ENCODE peak calls at places on chromosomes 6 and 20, in seven cellular contexts. One of them, this sample, is unnamed.
A peak's percentile ranks its signal among the peaks of the same experiment; 100 is the strongest.

GRCh38 chr6:92586236-92586977 is 833.0 kb downstream of the EPHA7 start:
- DNase-seq in heart left ventricle: no peak
- DNase-seq in testis: no peak
- DNase-seq in H1: no peak
- DNase-seq in PC-3: no peak
- DNase-seq in sigmoid colon: no peak
- DNase-seq in cardiac muscle cell: no peak
- DNase-seq in this sample: no peak

GRCh38 chr6:41734666-41735426 is 562 bp downstream of the TFEB start:
- DNase-seq in heart left ventricle: peak; percentile 87
- DNase-seq in testis: peak; percentile 76
- DNase-seq in H1: no peak
- DNase-seq in PC-3: peak; percentile 45
- DNase-seq in sigmoid colon: peak; percentile 92
- DNase-seq in cardiac muscle cell: peak; percentile 89
- DNase-seq in this sample: peak; percentile 84

GRCh38 chr6:149855741-149856140 is 8.4 kb downstream of the LRP11 start:
- DNase-seq in heart left ventricle: no peak
- DNase-seq in testis: no peak
- DNase-seq in H1: no peak
- DNase-seq in PC-3: peak; percentile 47
- DNase-seq in sigmoid colon: no peak
- DNase-seq in cardiac muscle cell: no peak
- DNase-seq in this sample: no peak

GRCh38 chr6:46221221-46221793 is 50.5 kb upstream of the ENPP5 start:
- DNase-seq in heart left ventricle: no peak
- DNase-seq in testis: no peak
- DNase-seq in H1: no peak
- DNase-seq in PC-3: peak; percentile 70
- DNase-seq in sigmoid colon: no peak
- DNase-seq in cardiac muscle cell: peak; percentile 58
- DNase-seq in this sample: no peak

GRCh38 chr6:168901076-168901475 is 352.6 kb downstream of the THBS2 start:
- DNase-seq in heart left ventricle: no peak
- DNase-seq in testis: no peak
- DNase-seq in H1: no peak
- DNase-seq in PC-3: no peak
- DNase-seq in sigmoid colon: no peak
- DNase-seq in cardiac muscle cell: no peak
- DNase-seq in this sample: no peak

GRCh38 chr6:118240878-118241528 is 307.1 kb upstream of the PLN start:
- DNase-seq in heart left ventricle: no peak
- DNase-seq in testis: no peak
- DNase-seq in H1: no peak
- DNase-seq in PC-3: no peak
- DNase-seq in sigmoid colon: no peak
- DNase-seq in cardiac muscle cell: no peak
- DNase-seq in this sample: no peak

GRCh38 chr6:131936156-131936555 is 15.0 kb downstream of the CCN2 start:
- DNase-seq in heart left ventricle: no peak
- DNase-seq in testis: no peak
- DNase-seq in H1: no peak
- DNase-seq in PC-3: no peak
- DNase-seq in sigmoid colon: no peak
- DNase-seq in cardiac muscle cell: no peak
- DNase-seq in this sample: no peak

GRCh38 chr6:158589371-158589770 is 29.5 kb downstream of the TMEM181 start:
- DNase-seq in heart left ventricle: no peak
- DNase-seq in testis: no peak
- DNase-seq in H1: no peak
- DNase-seq in PC-3: no peak
- DNase-seq in sigmoid colon: no peak
- DNase-seq in cardiac muscle cell: no peak
- DNase-seq in this sample: no peak

GRCh38 chr20:17227669-17228623 is 1.1 kb downstream of the PCSK2 start:
- DNase-seq in heart left ventricle: no peak
- DNase-seq in testis: peak; percentile 45
- DNase-seq in H1: no peak
- DNase-seq in PC-3: no peak
- DNase-seq in sigmoid colon: peak; percentile 62
- DNase-seq in cardiac muscle cell: peak; percentile 77
- DNase-seq in this sample: no peak

GRCh38 chr6:28167068-28167467 is 25.4 kb downstream of the ZKSCAN8 start:
- DNase-seq in heart left ventricle: no peak
- DNase-seq in testis: no peak
- DNase-seq in H1: no peak
- DNase-seq in PC-3: peak; percentile 59
- DNase-seq in sigmoid colon: no peak
- DNase-seq in cardiac muscle cell: no peak
- DNase-seq in this sample: no peak

GRCh38 chr6:56046576-56046975 is 171.2 kb upstream of the BMP5 start:
- DNase-seq in heart left ventricle: peak; percentile 34
- DNase-seq in testis: no peak
- DNase-seq in H1: no peak
- DNase-seq in PC-3: peak; percentile 83
- DNase-seq in sigmoid colon: peak; percentile 67
- DNase-seq in cardiac muscle cell: no peak
- DNase-seq in this sample: no peak

GRCh38 chr20:58628491-58629212 is 22.4 kb upstream of the STX16 start:
- DNase-seq in heart left ventricle: no peak
- DNase-seq in testis: no peak
- DNase-seq in H1: no peak
- DNase-seq in PC-3: no peak
- DNase-seq in sigmoid colon: no peak
- DNase-seq in cardiac muscle cell: no peak
- DNase-seq in this sample: no peak

GRCh38 chr20:44083220-44083933 is 103.6 kb downstream of the JPH2 start:
- DNase-seq in heart left ventricle: peak; percentile 84
- DNase-seq in testis: no peak
- DNase-seq in H1: no peak
- DNase-seq in PC-3: peak; percentile 97
- DNase-seq in sigmoid colon: no peak
- DNase-seq in cardiac muscle cell: no peak
- DNase-seq in this sample: peak; percentile 68

GRCh38 chr6:160261991-160262718 is 3.5 kb upstream of the SLC22A2 start:
- DNase-seq in heart left ventricle: no peak
- DNase-seq in testis: peak; percentile 28
- DNase-seq in H1: no peak
- DNase-seq in PC-3: no peak
- DNase-seq in sigmoid colon: no peak
- DNase-seq in cardiac muscle cell: no peak
- DNase-seq in this sample: peak; percentile 36

DNA sequence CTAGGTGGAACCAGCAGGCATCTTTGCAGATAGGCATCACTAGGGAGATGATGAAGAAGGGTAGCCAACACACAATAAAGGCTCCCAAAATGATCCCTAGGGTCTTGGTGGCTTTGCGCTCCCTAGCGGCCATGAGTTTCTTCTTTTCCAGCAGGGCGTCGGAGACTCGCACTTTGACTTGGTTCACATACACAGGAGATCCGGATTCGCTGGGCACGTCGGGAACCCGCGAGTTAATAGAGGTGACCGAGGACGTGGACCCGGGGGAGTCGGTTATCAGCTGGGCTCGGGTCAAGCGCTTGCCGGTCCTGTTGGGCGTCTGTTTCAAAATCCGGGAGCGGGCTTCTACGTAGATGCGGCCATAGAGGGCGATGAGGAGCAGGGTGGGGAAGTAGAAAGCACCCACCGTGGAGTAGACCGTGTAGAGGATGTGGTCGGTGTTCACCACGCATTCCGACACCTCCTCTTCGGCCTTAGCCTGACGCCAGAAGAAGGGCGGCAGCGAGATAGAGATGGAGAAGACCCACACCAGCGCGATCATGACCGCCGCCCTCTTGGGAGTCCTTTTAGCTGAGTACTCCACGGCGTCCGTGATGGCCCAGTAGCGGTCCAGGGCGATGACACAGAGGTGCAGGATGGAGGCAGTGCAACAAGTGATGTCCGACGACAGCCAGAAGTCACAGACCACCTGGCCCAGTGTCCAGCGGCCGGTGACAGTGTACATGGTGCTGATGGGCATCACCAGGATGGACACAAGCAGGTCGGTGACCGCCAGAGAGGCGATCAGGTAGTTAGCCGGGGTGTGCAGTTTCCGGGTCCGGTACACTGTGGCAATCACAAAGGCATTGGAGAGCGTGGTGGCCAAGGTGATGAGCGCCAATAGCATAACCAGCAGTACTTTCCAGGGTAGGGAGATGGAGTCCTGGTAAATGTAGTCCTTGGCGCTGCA is 658 bp downstream of the HTR1B start:
- DNase-seq in heart left ventricle: no peak
- DNase-seq in testis: peak; percentile 46
- DNase-seq in H1: no peak
- DNase-seq in PC-3: no peak
- DNase-seq in sigmoid colon: peak; percentile 60
- DNase-seq in cardiac muscle cell: peak; percentile 58
- DNase-seq in this sample: no peak
- TF ChIP-seq CTCF in heart left ventricle: no peak
- TF ChIP-seq CTCF in testis: peak; percentile 18
- TF ChIP-seq CTCF in H1: peak; percentile 61
- TF ChIP-seq CTCF in PC-3: no peak
- TF ChIP-seq CTCF in sigmoid colon: no peak
- TF ChIP-seq CTCF in cardiac muscle cell: peak; percentile 64
- TF ChIP-seq CTCF in this sample: no peak

GRCh38 chr20:62950741-62951140 is 1.8 kb upstream of the SLC17A9 start:
- DNase-seq in heart left ventricle: no peak
- DNase-seq in testis: no peak
- DNase-seq in H1: no peak
- DNase-seq in PC-3: no peak
- DNase-seq in sigmoid colon: no peak
- DNase-seq in cardiac muscle cell: no peak
- DNase-seq in this sample: no peak

GRCh38 chr20:62953167-62953838 is 794 bp downstream of the SLC17A9 start:
- DNase-seq in heart left ventricle: no peak
- DNase-seq in testis: no peak
- DNase-seq in H1: no peak
- DNase-seq in PC-3: no peak
- DNase-seq in sigmoid colon: peak; percentile 68
- DNase-seq in cardiac muscle cell: no peak
- DNase-seq in this sample: no peak

GRCh38 chr20:62951143-62951895 is 1.2 kb upstream of the SLC17A9 start:
- DNase-seq in heart left ventricle: no peak
- DNase-seq in testis: no peak
- DNase-seq in H1: no peak
- DNase-seq in PC-3: no peak
- DNase-seq in sigmoid colon: no peak
- DNase-seq in cardiac muscle cell: no peak
- DNase-seq in this sample: no peak

GRCh38 chr20:62952373-62953166 is at the start of gene SLC17A9:
- DNase-seq in heart left ventricle: peak; percentile 82
- DNase-seq in testis: peak; percentile 52
- DNase-seq in H1: no peak
- DNase-seq in PC-3: no peak
- DNase-seq in sigmoid colon: peak; percentile 87
- DNase-seq in cardiac muscle cell: peak; percentile 30
- DNase-seq in this sample: no peak

DNA sequence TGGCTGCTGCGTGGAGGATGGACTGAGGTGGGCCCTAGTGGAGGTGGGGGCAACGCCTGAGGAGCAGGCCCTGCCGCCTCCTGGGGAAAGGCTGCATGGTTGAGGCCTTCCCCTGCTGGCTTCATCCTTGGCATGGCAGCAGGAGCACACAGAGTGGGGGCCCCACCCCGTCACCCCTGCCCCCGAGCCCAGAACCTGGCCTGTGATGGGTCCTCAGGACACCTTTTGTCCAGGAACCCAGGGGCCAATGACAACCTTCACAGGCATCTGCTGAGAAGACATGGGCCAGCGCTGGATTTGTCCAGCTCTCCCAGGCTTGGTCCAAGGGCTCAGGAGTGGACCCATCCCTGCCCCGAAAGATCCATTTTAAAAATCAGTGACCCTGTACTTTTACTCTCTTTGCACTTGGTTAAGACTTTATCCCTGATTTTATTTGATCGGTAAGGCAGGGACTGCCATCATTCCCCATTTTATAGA is 575 bp upstream of the SLC17A9 start:
- DNase-seq in heart left ventricle: no peak
- DNase-seq in testis: no peak
- DNase-seq in H1: no peak
- DNase-seq in PC-3: no peak
- DNase-seq in sigmoid colon: peak; percentile 63
- DNase-seq in cardiac muscle cell: no peak
- DNase-seq in this sample: no peak
- H3K36me3 ChIP-seq in heart left ventricle: no peaks in the 10 kb centered on the region
- H3K36me3 ChIP-seq in testis: no peaks in the 10 kb centered on the region
- H3K36me3 ChIP-seq in H1: peaks cover 17% of the 10 kb centered on the region
- H3K36me3 ChIP-seq in PC-3: peaks cover 16% of the 10 kb centered on the region
- H3K36me3 ChIP-seq in sigmoid colon: peaks cover 9% of the 10 kb centered on the region
- H3K36me3 ChIP-seq in cardiac muscle cell: peaks cover 7% of the 10 kb centered on the region
- H3K36me3 ChIP-seq in this sample: peaks cover 31% of the 10 kb centered on the region

GRCh38 chr6:109379706-109380105 is 2.6 kb downstream of the CD164 start:
- DNase-seq in heart left ventricle: no peak
- DNase-seq in testis: no peak
- DNase-seq in H1: no peak
- DNase-seq in PC-3: peak; percentile 13
- DNase-seq in sigmoid colon: no peak
- DNase-seq in cardiac muscle cell: no peak
- DNase-seq in this sample: no peak
- H3K4me1 ChIP-seq in heart left ventricle: peaks cover 35% of the 10 kb centered on the region
- H3K4me1 ChIP-seq in testis: peaks cover 28% of the 10 kb centered on the region
- H3K4me1 ChIP-seq in H1: peaks cover 5% of the 10 kb centered on the region
- H3K4me1 ChIP-seq in PC-3: peaks cover 22% of the 10 kb centered on the region
- H3K4me1 ChIP-seq in sigmoid colon: peaks cover 26% of the 10 kb centered on the region
- H3K4me1 ChIP-seq in cardiac muscle cell: peaks cover 23% of the 10 kb centered on the region
- H3K4me1 ChIP-seq in this sample: peaks cover under 1% of the 10 kb centered on the region

GRCh38 chr6:37432590-37432915 is 468 bp upstream of the CMTR1 start:
- DNase-seq in heart left ventricle: no peak
- DNase-seq in testis: no peak
- DNase-seq in H1: no peak
- DNase-seq in PC-3: no peak
- DNase-seq in sigmoid colon: no peak
- DNase-seq in cardiac muscle cell: no peak
- DNase-seq in this sample: no peak
- TF ChIP-seq CTCF in heart left ventricle: no peak
- TF ChIP-seq CTCF in testis: no peak
- TF ChIP-seq CTCF in H1: no peak
- TF ChIP-seq CTCF in PC-3: no peak
- TF ChIP-seq CTCF in sigmoid colon: no peak
- TF ChIP-seq CTCF in cardiac muscle cell: no peak
- TF ChIP-seq CTCF in this sample: no peak

DNA sequence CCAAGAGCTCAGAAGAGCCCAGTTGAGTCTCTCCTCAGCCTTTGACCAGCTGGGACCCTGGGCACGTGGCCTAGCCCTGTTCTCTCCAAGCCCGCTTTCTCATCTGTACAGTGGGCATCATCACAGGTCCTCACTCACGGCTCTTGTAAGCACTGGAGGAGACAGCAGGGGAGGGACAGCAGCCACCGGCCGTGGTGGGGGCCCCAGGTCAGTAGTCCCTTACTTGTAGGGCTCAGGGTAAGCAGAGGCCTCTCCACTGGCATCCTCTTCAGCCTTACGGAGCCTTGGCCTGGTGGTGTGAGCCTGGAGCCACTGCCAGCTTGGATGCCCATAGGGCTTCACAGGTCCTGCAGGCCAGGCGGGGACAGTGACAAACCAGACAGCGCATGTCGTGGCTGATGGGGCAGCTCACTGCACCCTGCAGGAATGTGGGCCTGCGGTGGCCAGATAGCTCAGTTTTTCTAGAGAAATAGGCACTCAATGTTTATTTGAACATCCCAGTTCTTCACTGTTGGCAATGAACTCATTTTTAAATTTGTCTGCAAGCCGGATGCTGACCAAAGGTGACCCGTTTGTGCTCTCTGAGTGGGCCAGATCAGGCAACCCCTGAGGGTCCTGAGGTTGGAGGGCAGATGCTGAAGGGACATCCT is 65.1 kb downstream of the ADNP start:
- DNase-seq in heart left ventricle: no peak
- DNase-seq in testis: no peak
- DNase-seq in H1: no peak
- DNase-seq in PC-3: no peak
- DNase-seq in sigmoid colon: no peak
- DNase-seq in cardiac muscle cell: no peak
- DNase-seq in this sample: no peak
- H3K36me3 ChIP-seq in heart left ventricle: no peaks in the 10 kb centered on the region
- H3K36me3 ChIP-seq in testis: no peaks in the 10 kb centered on the region
- H3K36me3 ChIP-seq in H1: no peaks in the 10 kb centered on the region
- H3K36me3 ChIP-seq in PC-3: no peaks in the 10 kb centered on the region
- H3K36me3 ChIP-seq in sigmoid colon: no peaks in the 10 kb centered on the region
- H3K36me3 ChIP-seq in cardiac muscle cell: no peaks in the 10 kb centered on the region
- H3K36me3 ChIP-seq in this sample: no peaks in the 10 kb centered on the region

This sample was measured in BE2C.